ENCODE peak calls at places on chromosomes 6 and 20, in four cellular contexts. O, E, P and M are unnamed samples.

GRCh38 chr6:132390451-132390850 is 10.8 kb downstream of the MOXD1 start:
- DNase-seq in O (no peak), E (no peak), P (no peak), M (no peak)

GRCh38 chr20:19683168-19683567 is 74.9 kb upstream of the RIN2 start:
- DNase-seq in O (no peak), E (no peak), P (no peak), M (no peak)

GRCh38 chr6:72421387-72421786 is 200.5 kb upstream of the KCNQ5 start:
- DNase-seq in O (no peak), E (no peak), P (no peak), M (no peak)

GRCh38 chr6:150334790-150335783 is 33.7 kb upstream of the IYD start:
- DNase-seq in O (no peak), E (peak; percentile 65), P (peak; percentile 44), M (no peak)

GRCh38 chr20:34705383-34706021 is 1.4 kb downstream of the TP53INP2 start:
- DNase-seq in O (no peak), E (peak; percentile 23), P (peak; percentile 67), M (no peak)

GRCh38 chr20:42864116-42864515 is 325.6 kb downstream of the PTPRT start:
- DNase-seq in O (no peak), E (peak; percentile 29), P (no peak), M (no peak)

GRCh38 chr20:37475258-37475657 is 45.8 kb upstream of the NNAT start:
- DNase-seq in O (no peak), E (no peak), P (no peak), M (peak; percentile 21)

GRCh38 chr6:48615041-48615440 is 504.0 kb upstream of the PTCHD4 start:
- DNase-seq in O (no peak), E (no peak), P (no peak), M (no peak)

GRCh38 chr6:14984454-14984853 is 261.4 kb upstream of the JARID2 start:
- DNase-seq in O (no peak), E (no peak), P (peak; percentile 79), M (no peak)

GRCh38 chr6:13165518-13166186 is 162.7 kb downstream of the TBC1D7 start:
- DNase-seq in O (no peak), E (no peak), P (no peak), M (no peak)

GRCh38 chr20:8639112-8639778 is 429.6 kb upstream of the PLCB4 start:
- DNase-seq in O (no peak), E (peak; percentile 82), P (no peak), M (no peak)

GRCh38 chr20:53981130-53981529 is 89.3 kb downstream of the BCAS1 start:
- DNase-seq in O (no peak), E (no peak), P (no peak), M (no peak)

GRCh38 chr6:16402501-16402900 is 164.1 kb downstream of the GMPR start:
- DNase-seq in O (no peak), E (peak; percentile 18), P (no peak), M (no peak)

GRCh38 chr6:33965766-33966165 is 162.0 kb upstream of the MLN start:
- DNase-seq in O (no peak), E (no peak), P (no peak), M (no peak)

GRCh38 chr6:135012764-135013163 is 41.9 kb downstream of the HBS1L start:
- DNase-seq in O (no peak), E (peak; percentile 6), P (no peak), M (no peak)

GRCh38 chr20:8568068-8568467 is 436.0 kb downstream of the PLCB1 start:
- DNase-seq in O (no peak), E (no peak), P (no peak), M (no peak)

GRCh38 chr20:20303320-20303719 is 64.6 kb upstream of the INSM1 start:
- DNase-seq in O (no peak), E (no peak), P (no peak), M (no peak)

GRCh38 chr6:157099912-157100593 is 223.3 kb downstream of the TMEM242 start:
- DNase-seq in O (no peak), E (no peak), P (no peak), M (no peak)

GRCh38 chr20:63848003-63848911 is 13.0 kb upstream of the ABHD16B start:
- DNase-seq in O (no peak), E (no peak), P (no peak), M (no peak)

GRCh38 chr6:122098091-122098769 is 301.2 kb upstream of the HSF2 start:
- DNase-seq in O (no peak), E (no peak), P (no peak), M (no peak)

GRCh38 chr6:79230149-79230548 is 4.3 kb downstream of the HMGN3 start:
- DNase-seq in O (no peak), E (no peak), P (no peak), M (no peak)

GRCh38 chr6:149140910-149141290 is 176.6 kb upstream of the TAB2 start:
- DNase-seq in O (no peak), E (no peak), P (no peak), M (no peak)
- H3K27ac ChIP-seq in O (no peak overlapping the region), E (no peak overlapping the region), P (no peak overlapping the region), M (no peak overlapping the region)

GRCh38 chr20:45432294-45432693 is 16.4 kb downstream of the PIGT start:
- DNase-seq in O (no peak), E (no peak), P (no peak), M (no peak)
- H3K27ac ChIP-seq in O (no peak overlapping the region), E (no peak overlapping the region), P (no peak overlapping the region), M (peak overlapping the region; percentile 82)

GRCh38 chr20:5528719-5529256 is 212.0 kb upstream of the PROKR2 start:
- DNase-seq in O (peak; percentile 70), E (peak; percentile 85), P (peak; percentile 75), M (peak; percentile 19)

GRCh38 chr20:5524886-5525285 is 208.1 kb upstream of the PROKR2 start:
- DNase-seq in O (no peak), E (no peak), P (no peak), M (no peak)

GRCh38 chr20:5531318-5532081 is 214.7 kb upstream of the PROKR2 start:
- DNase-seq in O (no peak), E (no peak), P (no peak), M (peak; percentile 8)

GRCh38 chr20:5526516-5526915 is 209.8 kb upstream of the PROKR2 start:
- DNase-seq in O (no peak), E (peak; percentile 62), P (no peak), M (no peak)

DNA sequence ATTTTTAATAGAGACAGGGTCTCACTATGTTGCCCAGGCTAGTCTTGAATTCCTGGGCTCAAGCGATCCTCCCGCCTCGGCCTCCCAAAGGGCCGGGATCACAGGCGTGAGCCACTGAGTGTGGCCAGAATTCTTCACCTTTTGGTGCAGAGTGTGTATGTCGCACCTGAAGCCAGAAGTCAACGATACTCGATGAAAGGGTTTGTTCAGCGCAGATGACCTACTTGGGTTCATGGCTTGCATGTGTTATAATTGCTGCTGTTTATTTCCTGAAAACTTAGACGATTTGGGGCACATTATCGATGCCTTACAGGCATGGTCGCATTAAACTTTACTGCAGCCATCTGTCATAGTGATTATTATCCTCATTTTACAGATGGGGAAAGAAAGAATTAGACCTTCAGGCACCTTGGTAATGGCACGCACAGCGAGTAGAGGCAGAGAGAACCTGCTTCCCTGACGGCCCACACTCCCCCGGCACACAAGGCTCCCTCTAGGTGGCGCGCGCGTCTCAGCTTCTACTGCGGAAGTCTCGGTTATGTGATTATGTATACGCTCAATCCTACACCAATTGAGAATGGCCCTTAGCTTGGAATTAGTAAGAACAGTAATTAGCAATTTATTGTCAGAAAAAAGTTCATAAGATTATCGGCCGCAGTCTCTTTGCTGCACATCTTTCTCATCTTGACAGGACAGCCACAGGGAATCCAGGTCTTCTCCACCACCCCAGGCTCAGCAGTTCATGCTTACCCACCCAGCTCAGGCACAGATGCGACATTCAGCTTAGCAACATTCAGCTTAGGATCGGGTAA is 212.8 kb upstream of the PROKR2 start:
- DNase-seq in O (peak; percentile 88), E (peak; percentile 80), P (peak; percentile 92), M (peak; percentile 56)
- H3K27ac ChIP-seq in O (no peak overlapping the region), E (no peak overlapping the region), P (peak overlapping the region; percentile 5), M (no peak overlapping the region)

GRCh38 chr6:106547961-106548453 is 81.3 kb downstream of the RTN4IP1 start:
- DNase-seq in O (no peak), E (peak; percentile 49), P (no peak), M (no peak)
- H3K27ac ChIP-seq in O (no peak overlapping the region), E (no peak overlapping the region), P (peak overlapping the region; percentile 52), M (no peak overlapping the region)